ENCODE peak calls at places on chromosome 7, in nine cellular contexts. X is psoas muscle; I is left ventricle myocardium inferior; E is transverse colon; R is Panc1; B is suprapubic skin; C is CD4-positive, alpha-beta T cell; Y is HL-60; Z is PC-9. J is an unnamed sample.

GRCh38 chr7:77258014-77258413 is 58.4 kb upstream of the FGL2 start:
- DNase-seq in X (no peak), I (no peak), E (no peak), R (no peak), B (no peak), C (no peak), Y (peak), Z (no peak), J (no peak)

GRCh38 chr7:138097064-138097741 is 20.9 kb downstream of the AKR1D1 start:
- DNase-seq in X (no peak), I (no peak), E (peak), R (no peak), B (no peak), C (no peak), Y (no peak), Z (peak), J (peak)

GRCh38 chr7:102273749-102274712 is 12.6 kb upstream of the SH2B2 start:
- DNase-seq in X (no peak), I (no peak), E (peak), R (peak), B (no peak), C (no peak), Y (no peak), Z (peak), J (peak)

GRCh38 chr7:150980663-150981062 is 2.5 kb upstream of the KCNH2 start:
- DNase-seq in X (no peak), I (no peak), E (no peak), R (no peak), B (no peak), C (no peak), Y (no peak), Z (no peak), J (no peak)

GRCh38 chr7:8176370-8177081 is 85.4 kb downstream of the ICA1 start:
- DNase-seq in X (no peak), I (no peak), E (peak), R (no peak), B (no peak), C (peak), Y (peak), Z (no peak), J (no peak)

GRCh38 chr7:116122972-116123595 is 87.3 kb upstream of the TES start:
- DNase-seq in X (no peak), I (no peak), E (no peak), R (peak), B (no peak), C (no peak), Y (no peak), Z (peak), J (peak)

GRCh38 chr7:81244213-81244612 is 325.4 kb upstream of the SEMA3C start:
- DNase-seq in X (no peak), I (no peak), E (no peak), R (no peak), B (no peak), C (no peak), Y (peak), Z (no peak), J (no peak)

GRCh38 chr7:66460921-66461361 is 167.7 kb upstream of the KCTD7 start:
- DNase-seq in X (no peak), I (no peak), E (no peak), R (no peak), B (no peak), C (no peak), Y (no peak), Z (no peak), J (no peak)

GRCh38 chr7:51020944-51021343 is 238.2 kb upstream of the GRB10 start:
- DNase-seq in X (no peak), I (no peak), E (no peak), R (no peak), B (no peak), C (no peak), Y (no peak), Z (no peak), J (no peak)

GRCh38 chr7:44959433-44959951 is 19.3 kb downstream of the MYO1G start:
- DNase-seq in X (no peak), I (no peak), E (no peak), R (no peak), B (no peak), C (peak), Y (no peak), Z (peak), J (no peak)

GRCh38 chr7:18180685-18181084 is 153.0 kb upstream of the PRPS1L1 start:
- DNase-seq in X (no peak), I (no peak), E (no peak), R (no peak), B (no peak), C (no peak), Y (no peak), Z (no peak), J (no peak)

GRCh38 chr7:107180378-107180777 is 11.6 kb downstream of the HBP1 start:
- DNase-seq in X (no peak), I (no peak), E (peak), R (no peak), B (no peak), C (peak), Y (no peak), Z (peak), J (peak)

GRCh38 chr7:24732646-24733413 is 24.4 kb downstream of the GSDME start:
- DNase-seq in X (no peak), I (no peak), E (no peak), R (no peak), B (no peak), C (no peak), Y (no peak), Z (peak), J (peak)

GRCh38 chr7:106367018-106367420 is 82.2 kb upstream of the NAMPT start:
- DNase-seq in X (no peak), I (no peak), E (no peak), R (no peak), B (no peak), C (no peak), Y (no peak), Z (no peak), J (no peak)

GRCh38 chr7:101630591-101630990 is 1.5 kb upstream of the MYL10 start:
- DNase-seq in X (no peak), I (no peak), E (no peak), R (no peak), B (no peak), C (no peak), Y (no peak), Z (peak), J (no peak)

GRCh38 chr7:135414850-135415439 is 95.0 kb downstream of the CNOT4 start:
- DNase-seq in X (no peak), I (no peak), E (no peak), R (peak), B (no peak), C (no peak), Y (peak), Z (peak), J (peak)

GRCh38 chr7:18555968-18556367 is 60.4 kb downstream of the HDAC9 start:
- DNase-seq in X (no peak), I (no peak), E (no peak), R (no peak), B (no peak), C (no peak), Y (no peak), Z (no peak), J (no peak)

GRCh38 chr7:24741691-24742639 is 15.3 kb downstream of the GSDME start:
- DNase-seq in X (peak), I (no peak), E (no peak), R (no peak), B (no peak), C (no peak), Y (no peak), Z (peak), J (peak)

GRCh38 chr7:20340839-20341238 is 10.1 kb downstream of the ITGB8 start:
- DNase-seq in X (no peak), I (no peak), E (peak), R (no peak), B (no peak), C (no peak), Y (no peak), Z (peak), J (no peak)

GRCh38 chr7:100483101-100483727 is 513 bp upstream of the NYAP1 start:
- DNase-seq in X (peak), I (peak), E (peak), R (no peak), B (no peak), C (peak), Y (no peak), Z (peak), J (peak)

GRCh38 chr7:100484636-100485114 is 948 bp downstream of the NYAP1 start:
- DNase-seq in X (no peak), I (no peak), E (no peak), R (no peak), B (no peak), C (no peak), Y (no peak), Z (no peak), J (no peak)

GRCh38 chr7:100482728-100483100 is 1.0 kb upstream of the NYAP1 start:
- DNase-seq in X (no peak), I (no peak), E (no peak), R (no peak), B (no peak), C (no peak), Y (no peak), Z (no peak), J (no peak)

GRCh38 chr7:100485514-100485913 is 1.8 kb downstream of the NYAP1 start:
- DNase-seq in X (no peak), I (no peak), E (no peak), R (no peak), B (no peak), C (no peak), Y (no peak), Z (no peak), J (no peak)

GRCh38 chr7:100483728-100484635 is at the start of gene NYAP1:
- DNase-seq in X (no peak), I (peak), E (peak), R (no peak), B (no peak), C (peak), Y (no peak), Z (peak), J (peak)
- H3K27ac ChIP-seq in X (no peak), I (peak), E (peak), R (peak), B (peak), C (no peak), Y (no peak), Z (no peak), J (peak)

DNA sequence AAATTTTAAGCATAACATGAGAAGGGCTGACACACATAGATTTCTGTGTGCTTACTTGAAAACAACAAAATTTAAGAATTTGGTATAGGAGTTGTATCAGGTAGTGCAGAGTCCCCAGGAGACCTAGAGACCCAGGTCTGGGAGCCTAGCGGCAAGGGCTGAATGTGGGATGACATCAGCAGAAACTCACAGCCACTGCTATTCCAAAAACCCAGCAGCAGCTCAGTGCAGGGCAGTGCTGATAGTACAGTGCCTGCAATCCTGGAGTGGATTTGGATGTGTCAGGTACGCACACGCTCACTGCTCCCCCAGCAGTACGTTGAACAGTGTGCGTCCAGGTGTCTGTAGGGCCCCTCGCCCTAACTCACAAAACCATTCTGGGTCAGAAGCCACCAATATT is 87.1 kb downstream of the EGFR start:
- DNase-seq in X (no peak), I (no peak), E (no peak), R (no peak), B (no peak), C (no peak), Y (no peak), Z (no peak), J (no peak)
- H3K27ac ChIP-seq in X (no peak), I (no peak), E (no peak), R (peak), B (no peak), C (no peak), Y (no peak), Z (peak), J (peak)

GRCh38 chr7:831596-832291 is 532 bp upstream of the SUN1 start:
- DNase-seq in X (no peak), I (no peak), E (no peak), R (peak), B (no peak), C (no peak), Y (peak), Z (peak), J (peak)
- H3K27ac ChIP-seq in X (peak), I (peak), E (peak), R (peak), B (peak), C (peak), Y (no peak), Z (peak), J (peak)

GRCh38 chr7:79520543-79520942 is 67.1 kb upstream of the MAGI2 start:
- DNase-seq in X (no peak), I (no peak), E (no peak), R (no peak), B (no peak), C (no peak), Y (no peak), Z (no peak), J (no peak)
- H3K27ac ChIP-seq in X (no peak), I (no peak), E (no peak), R (no peak), B (no peak), C (no peak), Y (no peak), Z (no peak), J (no peak)

J was measured in A549.